ENCODE peak calls at places on chromosome 22, in seven cellular contexts. One of them, this sample, is unnamed.

GRCh38 chr22:17366830-17367229 is 2.4 kb upstream of the CECR2 start:
- DNase-seq in IMR-90: no peak
- DNase-seq in gastrocnemius medialis: peak; percentile 63
- DNase-seq in A549: peak; percentile 30
- DNase-seq in transverse colon: peak; percentile 17
- DNase-seq in tibial nerve: no peak
- DNase-seq in body of pancreas: no peak
- DNase-seq in this sample: no peak

GRCh38 chr22:33274214-33274828 is 216.1 kb upstream of the SYN3 start:
- DNase-seq in body of pancreas: no peak
- DNase-seq in IMR-90: no peak
- DNase-seq in tibial nerve: peak; percentile 21
- DNase-seq in A549: no peak
- DNase-seq in gastrocnemius medialis: no peak
- DNase-seq in transverse colon: peak; percentile 24
- DNase-seq in this sample: no peak

GRCh38 chr22:19767427-19768380 is 7.1 kb downstream of the TBX1 start:
- DNase-seq in IMR-90: no peak
- DNase-seq in transverse colon: no peak
- DNase-seq in A549: no peak
- DNase-seq in gastrocnemius medialis: no peak
- DNase-seq in tibial nerve: no peak
- DNase-seq in body of pancreas: no peak
- DNase-seq in this sample: no peak

GRCh38 chr22:36376265-36376664 is 11.5 kb downstream of the MYH9 start:
- DNase-seq in body of pancreas: no peak
- DNase-seq in transverse colon: no peak
- DNase-seq in A549: no peak
- DNase-seq in gastrocnemius medialis: no peak
- DNase-seq in IMR-90: no peak
- DNase-seq in tibial nerve: no peak
- DNase-seq in this sample: no peak

GRCh38 chr22:31846161-31847115 is 92.6 kb downstream of the DEPDC5 start:
- DNase-seq in tibial nerve: no peak
- DNase-seq in body of pancreas: no peak
- DNase-seq in gastrocnemius medialis: no peak
- DNase-seq in transverse colon: no peak
- DNase-seq in A549: peak; percentile 8
- DNase-seq in IMR-90: peak; percentile 96
- DNase-seq in this sample: no peak

GRCh38 chr22:25482091-25482760 is 82.2 kb upstream of the GRK3 start:
- DNase-seq in body of pancreas: no peak
- DNase-seq in A549: no peak
- DNase-seq in tibial nerve: no peak
- DNase-seq in transverse colon: no peak
- DNase-seq in IMR-90: no peak
- DNase-seq in gastrocnemius medialis: no peak
- DNase-seq in this sample: no peak

GRCh38 chr22:37270928-37271650 is 11.2 kb upstream of the CYTH4 start:
- DNase-seq in transverse colon: no peak
- DNase-seq in gastrocnemius medialis: no peak
- DNase-seq in body of pancreas: peak; percentile 65
- DNase-seq in IMR-90: peak; percentile 50
- DNase-seq in A549: no peak
- DNase-seq in tibial nerve: no peak
- DNase-seq in this sample: no peak

GRCh38 chr22:44522526-44523170 is 24.6 kb upstream of the RTL6 start:
- DNase-seq in tibial nerve: no peak
- DNase-seq in transverse colon: no peak
- DNase-seq in A549: no peak
- DNase-seq in body of pancreas: no peak
- DNase-seq in gastrocnemius medialis: no peak
- DNase-seq in IMR-90: no peak
- DNase-seq in this sample: no peak

GRCh38 chr22:17972385-17973181 is 51.8 kb downstream of the MICAL3 start:
- DNase-seq in tibial nerve: no peak
- DNase-seq in transverse colon: no peak
- DNase-seq in body of pancreas: peak; percentile 52
- DNase-seq in A549: peak; percentile 16
- DNase-seq in IMR-90: peak; percentile 85
- DNase-seq in gastrocnemius medialis: peak; percentile 38
- DNase-seq in this sample: no peak

GRCh38 chr22:35995772-35996171 is 32.9 kb downstream of the RBFOX2 start:
- DNase-seq in tibial nerve: peak; percentile 75
- DNase-seq in A549: no peak
- DNase-seq in transverse colon: peak; percentile 66
- DNase-seq in gastrocnemius medialis: peak; percentile 72
- DNase-seq in IMR-90: peak; percentile 99
- DNase-seq in body of pancreas: peak; percentile 56
- DNase-seq in this sample: peak; percentile 50

GRCh38 chr22:44822479-44822878 is 70.1 kb downstream of the ARHGAP8 start:
- DNase-seq in A549: no peak
- DNase-seq in body of pancreas: no peak
- DNase-seq in IMR-90: no peak
- DNase-seq in transverse colon: no peak
- DNase-seq in gastrocnemius medialis: no peak
- DNase-seq in tibial nerve: no peak
- DNase-seq in this sample: no peak

GRCh38 chr22:37403267-37403960 is 23.9 kb downstream of the ELFN2 start:
- DNase-seq in IMR-90: no peak
- DNase-seq in body of pancreas: no peak
- DNase-seq in A549: no peak
- DNase-seq in gastrocnemius medialis: no peak
- DNase-seq in tibial nerve: no peak
- DNase-seq in transverse colon: no peak
- DNase-seq in this sample: no peak

GRCh38 chr22:21951931-21952465 is 650 bp downstream of the PPM1F start:
- DNase-seq in body of pancreas: peak; percentile 51
- DNase-seq in gastrocnemius medialis: peak; percentile 35
- DNase-seq in tibial nerve: no peak
- DNase-seq in transverse colon: peak; percentile 44
- DNase-seq in A549: no peak
- DNase-seq in IMR-90: peak; percentile 53
- DNase-seq in this sample: peak; percentile 57

DNA sequence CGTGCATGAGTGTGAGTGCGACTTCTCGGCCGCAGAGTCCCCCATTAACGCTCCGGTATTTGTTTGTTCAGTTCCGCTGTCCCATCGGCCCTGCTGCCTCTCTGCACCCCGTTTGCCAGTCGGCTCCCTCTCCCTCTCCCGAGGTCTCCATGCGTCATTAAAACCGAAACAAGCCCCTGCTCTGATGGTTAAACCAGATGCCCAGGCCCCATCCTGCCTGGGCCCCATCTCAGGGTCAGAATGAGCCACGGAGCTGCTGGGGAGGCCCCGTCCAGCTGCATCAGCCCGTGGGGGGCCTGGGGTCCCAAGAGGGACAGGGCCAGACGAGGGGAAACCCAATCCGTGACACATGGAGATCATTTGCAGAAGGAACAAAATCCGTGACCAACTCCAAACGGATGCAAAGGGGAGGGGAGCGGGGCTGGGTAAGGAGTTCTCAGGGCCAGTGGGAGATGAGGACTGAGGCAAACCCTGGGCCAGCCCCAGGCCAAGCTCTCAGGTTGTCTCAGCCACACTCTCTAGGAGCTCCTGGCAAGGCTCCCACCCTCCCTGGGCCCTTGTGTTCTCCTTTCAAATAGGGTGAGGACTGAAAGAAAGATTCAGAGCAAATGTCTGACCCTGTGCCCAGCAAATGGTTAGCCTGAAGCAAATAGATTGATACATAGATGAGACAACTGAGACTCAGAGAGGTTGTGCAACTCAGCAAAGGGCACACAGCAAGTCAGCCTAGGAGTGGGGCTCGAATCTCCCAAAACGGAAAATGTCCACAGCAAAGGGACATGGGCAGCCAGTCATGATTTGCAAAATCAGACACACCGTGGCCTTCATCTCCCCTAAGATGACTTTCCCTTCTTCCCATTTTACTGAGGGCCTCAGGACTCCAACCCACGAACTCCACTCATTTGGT is 162.1 kb downstream of the MN1 start:
- DNase-seq in A549: no peak
- DNase-seq in gastrocnemius medialis: peak; percentile 79
- DNase-seq in IMR-90: no peak
- DNase-seq in transverse colon: no peak
- DNase-seq in body of pancreas: no peak
- DNase-seq in tibial nerve: no peak
- DNase-seq in this sample: no peak
- H3K27ac ChIP-seq in A549: no peak overlapping the region
- H3K27ac ChIP-seq in gastrocnemius medialis: peak overlapping the region; percentile 96
- H3K27ac ChIP-seq in IMR-90: no peak overlapping the region
- H3K27ac ChIP-seq in transverse colon: no peak overlapping the region
- H3K27ac ChIP-seq in body of pancreas: no peak overlapping the region
- H3K27ac ChIP-seq in tibial nerve: no peak overlapping the region
- H3K27ac ChIP-seq in this sample: no peak overlapping the region

GRCh38 chr22:46115755-46116490 is 34.4 kb upstream of the PPARA start:
- DNase-seq in gastrocnemius medialis: no peak
- DNase-seq in tibial nerve: no peak
- DNase-seq in body of pancreas: no peak
- DNase-seq in transverse colon: no peak
- DNase-seq in A549: no peak
- DNase-seq in IMR-90: no peak
- DNase-seq in this sample: no peak

GRCh38 chr22:46113110-46113909 is 37.0 kb upstream of the PPARA start:
- DNase-seq in gastrocnemius medialis: peak; percentile 43
- DNase-seq in transverse colon: no peak
- DNase-seq in A549: no peak
- DNase-seq in IMR-90: no peak
- DNase-seq in body of pancreas: no peak
- DNase-seq in tibial nerve: no peak
- DNase-seq in this sample: no peak

GRCh38 chr22:46115388-46115678 is 35.0 kb upstream of the PPARA start:
- DNase-seq in A549: no peak
- DNase-seq in gastrocnemius medialis: no peak
- DNase-seq in tibial nerve: no peak
- DNase-seq in IMR-90: no peak
- DNase-seq in transverse colon: no peak
- DNase-seq in body of pancreas: no peak
- DNase-seq in this sample: no peak

GRCh38 chr22:46113910-46114517 is 36.3 kb upstream of the PPARA start:
- DNase-seq in gastrocnemius medialis: peak; percentile 83
- DNase-seq in transverse colon: no peak
- DNase-seq in A549: no peak
- DNase-seq in body of pancreas: no peak
- DNase-seq in IMR-90: no peak
- DNase-seq in tibial nerve: no peak
- DNase-seq in this sample: no peak

DNA sequence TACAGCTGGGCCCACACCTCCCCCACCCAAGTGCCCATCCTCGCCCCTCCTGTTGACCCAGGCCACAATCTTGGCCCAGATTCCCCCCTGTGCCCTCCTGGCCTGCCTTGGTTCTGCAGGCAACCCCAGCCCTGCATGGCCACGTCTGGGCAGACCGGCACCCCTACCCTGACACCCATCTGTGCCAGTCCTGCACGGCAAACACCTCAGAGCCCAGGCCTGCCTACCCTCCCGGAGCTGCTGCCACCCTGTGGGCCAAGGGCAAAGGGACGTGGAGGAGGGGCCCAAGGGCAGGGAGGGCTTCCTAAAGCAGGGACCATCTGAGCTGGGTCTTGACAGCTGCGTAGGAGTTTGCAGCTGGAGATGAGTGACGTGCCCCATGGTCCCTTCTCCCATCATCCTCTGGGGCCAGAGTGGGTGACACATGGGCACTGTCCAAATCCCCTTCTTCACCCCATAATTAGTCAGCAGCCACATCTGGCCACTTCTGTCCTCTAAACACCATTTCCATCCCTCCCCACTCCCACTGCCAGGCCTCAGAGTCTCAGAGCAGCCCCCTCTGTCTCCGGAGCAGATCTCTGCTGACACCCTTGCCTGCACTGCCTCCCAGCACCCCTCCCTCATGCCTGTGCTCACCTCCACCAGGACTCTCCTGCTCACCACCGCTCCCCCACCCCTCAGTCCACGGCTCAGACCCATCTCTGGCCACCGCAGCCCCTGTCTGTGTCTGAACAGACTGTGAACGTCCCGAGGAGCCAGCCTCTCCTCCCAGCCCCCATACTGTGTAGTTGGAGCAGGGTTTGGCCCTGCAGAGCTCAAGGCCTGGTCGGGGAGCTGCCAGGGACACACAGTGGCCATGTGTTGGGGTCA is 35.6 kb upstream of the PPARA start:
- DNase-seq in IMR-90: no peak
- DNase-seq in tibial nerve: no peak
- DNase-seq in body of pancreas: no peak
- DNase-seq in transverse colon: no peak
- DNase-seq in gastrocnemius medialis: peak; percentile 47
- DNase-seq in A549: no peak
- DNase-seq in this sample: no peak
- TF ChIP-seq POLR2A in IMR-90: no peak
- TF ChIP-seq POLR2A in tibial nerve: no peak
- TF ChIP-seq POLR2A in body of pancreas: no peak
- TF ChIP-seq POLR2A in transverse colon: no peak
- TF ChIP-seq POLR2A in gastrocnemius medialis: no peak
- TF ChIP-seq POLR2A in A549: no peak
- TF ChIP-seq POLR2A in this sample: no peak

DNA sequence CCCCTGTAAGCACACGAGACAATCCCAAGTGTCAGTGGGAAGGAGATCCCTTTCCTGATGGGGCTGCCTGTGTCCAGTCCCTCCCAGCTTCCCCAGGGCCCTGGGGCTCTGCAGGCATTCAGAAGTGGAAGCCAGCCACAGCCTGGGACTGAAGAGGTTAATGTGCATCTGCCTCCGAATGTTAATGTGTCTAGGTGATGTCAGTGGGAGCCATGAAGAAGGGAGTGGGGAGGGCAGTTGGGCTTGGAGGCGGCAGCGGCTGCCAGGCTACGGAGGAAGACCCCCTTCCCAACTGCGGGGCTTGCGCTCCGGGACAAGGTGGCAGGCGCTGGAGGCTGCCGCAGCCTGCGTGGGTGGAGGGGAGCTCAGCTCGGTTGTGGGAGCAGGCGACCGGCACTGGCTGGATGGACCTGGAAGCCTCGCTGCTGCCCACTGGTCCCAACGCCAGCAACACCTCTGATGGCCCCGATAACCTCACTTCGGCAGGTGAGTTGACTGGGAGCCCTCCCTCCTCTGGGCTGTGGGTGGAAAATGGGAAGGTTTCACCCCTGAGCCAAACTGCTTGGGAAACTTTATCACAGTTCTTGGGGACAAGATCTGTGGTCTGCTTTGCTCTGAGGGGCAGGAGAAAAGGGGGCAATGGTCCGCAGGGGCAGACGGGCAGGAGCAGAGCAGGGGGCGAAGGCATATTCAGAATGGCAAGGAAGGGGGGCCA is at the start of gene MCHR1:
- DNase-seq in body of pancreas: no peak
- DNase-seq in IMR-90: peak; percentile 14
- DNase-seq in gastrocnemius medialis: no peak
- DNase-seq in A549: no peak
- DNase-seq in tibial nerve: no peak
- DNase-seq in transverse colon: no peak
- DNase-seq in this sample: no peak
- H3K4me3 ChIP-seq in body of pancreas: no peak within 1 kb of the TSS
- H3K4me3 ChIP-seq in IMR-90: peak within 1 kb of the TSS; percentile 29
- H3K4me3 ChIP-seq in gastrocnemius medialis: no peak within 1 kb of the TSS
- H3K4me3 ChIP-seq in A549: no peak within 1 kb of the TSS
- H3K4me3 ChIP-seq in tibial nerve: peak within 1 kb of the TSS; percentile 39
- H3K4me3 ChIP-seq in transverse colon: no peak within 1 kb of the TSS
- H3K4me3 ChIP-seq in this sample: peak within 1 kb of the TSS; percentile 11

DNA sequence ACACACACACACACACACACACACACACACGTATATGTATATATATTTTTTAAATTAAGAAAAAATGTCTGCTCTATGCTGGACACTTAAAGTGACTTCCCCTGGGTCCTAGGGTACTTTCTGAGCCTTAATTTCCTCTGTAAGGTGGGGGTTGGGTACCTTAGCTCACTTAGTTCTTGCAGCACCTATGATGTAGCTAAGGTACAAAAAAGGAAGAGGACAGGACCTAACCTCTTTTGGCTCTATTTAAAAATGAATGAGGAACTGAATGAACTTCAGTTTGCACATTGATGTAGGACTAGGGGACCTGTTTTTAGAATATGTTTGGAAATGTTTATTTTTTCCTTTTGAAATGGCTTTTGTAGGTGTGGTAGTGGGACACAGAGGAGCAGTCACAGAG is 11.1 kb downstream of the SREBF2 start:
- DNase-seq in transverse colon: no peak
- DNase-seq in tibial nerve: no peak
- DNase-seq in A549: no peak
- DNase-seq in IMR-90: no peak
- DNase-seq in gastrocnemius medialis: no peak
- DNase-seq in body of pancreas: no peak
- DNase-seq in this sample: no peak
- H3K27ac ChIP-seq in transverse colon: no peak overlapping the region
- H3K27ac ChIP-seq in tibial nerve: peak overlapping the region; percentile 32
- H3K27ac ChIP-seq in A549: peak overlapping the region; percentile 48
- H3K27ac ChIP-seq in IMR-90: no peak overlapping the region
- H3K27ac ChIP-seq in gastrocnemius medialis: no peak overlapping the region
- H3K27ac ChIP-seq in body of pancreas: no peak overlapping the region
- H3K27ac ChIP-seq in this sample: peak overlapping the region; percentile 55